ENCODE peak calls at places on chromosomes 6 and 20, in six cellular contexts. F is neuronal stem cell, D is H1, H is mesenchymal stem cell, V is IMR-90, B is H9. C is an unnamed sample.

GRCh38 chr6:132977413-132977812 is 163.0 kb downstream of the RPS12 start:
- DNase-seq in B (no peak), D (no peak), F (no peak), V (peak; percentile 60), H (no peak), C (no peak)

GRCh38 chr20:19889011-19889953 is 127.9 kb upstream of the NAA20 start:
- DNase-seq in B (no peak), D (no peak), V (peak; percentile 76), F (no peak), H (peak; percentile 79), C (no peak)

GRCh38 chr6:106087548-106088325 is 1.6 kb downstream of the PRDM1 start:
- DNase-seq in F (no peak), B (no peak), H (peak; percentile 86), V (peak; percentile 87), D (no peak), C (peak; percentile 52)

GRCh38 chr6:110430236-110430635 is 14.9 kb upstream of the DDO start:
- DNase-seq in F (no peak), V (no peak), H (no peak), B (peak; percentile 65), D (no peak), C (no peak)

GRCh38 chr20:58907481-58908137 is 55.1 kb downstream of the GNAS start:
- DNase-seq in H (peak; percentile 99), B (no peak), V (peak; percentile 99), F (no peak), D (no peak), C (no peak)

GRCh38 chr20:17881741-17882064 is 86.9 kb downstream of the SNX5 start:
- DNase-seq in H (no peak), V (no peak), F (no peak), D (no peak), B (no peak), C (no peak)

GRCh38 chr20:25540273-25540672 is 45.1 kb downstream of the NINL start:
- DNase-seq in D (no peak), F (peak; percentile 11), H (no peak), B (peak; percentile 66), V (no peak), C (peak; percentile 87)

GRCh38 chr6:133040025-133040838 is 200.9 kb upstream of the EYA4 start:
- DNase-seq in V (peak; percentile 34), F (no peak), H (peak; percentile 21), B (no peak), D (no peak), C (peak; percentile 46)

GRCh38 chr6:20664250-20664649 is 130.0 kb downstream of the CDKAL1 start:
- DNase-seq in B (no peak), H (no peak), V (no peak), D (no peak), F (no peak), C (no peak)

GRCh38 chr6:16769131-16769985 is 8.1 kb upstream of the ATXN1 start:
- DNase-seq in F (no peak), V (peak; percentile 61), D (no peak), H (peak; percentile 78), B (no peak), C (peak; percentile 67)

GRCh38 chr6:107656381-107656780 is 166.5 kb downstream of the SOBP start:
- DNase-seq in D (no peak), H (peak; percentile 18), V (peak; percentile 41), F (no peak), B (no peak), C (no peak)
- H3K4me2 ChIP-seq in D (no peak overlapping the region), H (no peak overlapping the region), V (peak overlapping the region; percentile 1), F (no peak overlapping the region), B (no peak overlapping the region), C (no peak overlapping the region)

GRCh38 chr6:10658910-10659696 is 35.3 kb downstream of the C6orf52 start:
- DNase-seq in B (peak; percentile 34), F (no peak), H (peak; percentile 3), D (peak; percentile 54), V (no peak), C (peak; percentile 10)
- H4K8ac ChIP-seq in B (no peak overlapping the region), F (no peak overlapping the region), H (peak overlapping the region; percentile 66), D (peak overlapping the region; percentile 2), V (no peak overlapping the region), C (no peak overlapping the region)

GRCh38 chr20:46028110-46028509 is 905 bp upstream of the SLC12A5 start:
- DNase-seq in F (no peak), D (no peak), V (no peak), B (no peak), H (no peak), C (no peak)
- H3K4ac ChIP-seq in F (no peak overlapping the region), D (no peak overlapping the region), V (no peak overlapping the region), B (no peak overlapping the region), H (no peak overlapping the region), C (no peak overlapping the region)

GRCh38 chr6:11480541-11480940 is 57.0 kb upstream of the TMEM170B start:
- DNase-seq in H (no peak), B (no peak), F (no peak), D (no peak), V (no peak), C (no peak)

GRCh38 chr6:11479296-11479695 is 58.3 kb upstream of the TMEM170B start:
- DNase-seq in B (no peak), V (no peak), H (no peak), D (no peak), F (no peak), C (no peak)

GRCh38 chr6:11484441-11484840 is 53.1 kb upstream of the TMEM170B start:
- DNase-seq in B (no peak), F (no peak), V (no peak), D (no peak), H (no peak), C (no peak)

GRCh38 chr6:11485261-11485660 is 52.3 kb upstream of the TMEM170B start:
- DNase-seq in B (no peak), F (no peak), H (no peak), D (no peak), V (no peak), C (no peak)

DNA sequence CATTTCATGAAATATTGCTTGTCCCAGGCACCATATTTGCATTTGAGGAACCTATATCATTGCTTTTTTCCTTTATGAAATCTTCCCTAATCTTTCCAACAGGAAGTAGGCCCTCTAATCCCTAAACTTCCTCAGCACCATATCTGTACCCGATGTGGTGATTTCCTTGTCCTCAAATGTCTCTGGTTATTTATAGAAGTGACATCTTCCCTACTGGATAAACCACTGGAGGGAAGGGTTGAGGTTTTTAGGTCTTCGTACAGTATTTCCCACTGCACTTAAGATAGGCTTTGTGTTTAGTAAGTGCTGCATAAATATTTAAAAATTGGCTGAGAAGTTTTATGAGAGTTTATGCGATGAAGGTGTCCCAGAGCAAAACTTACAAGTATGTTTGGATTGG is 54.9 kb upstream of the TMEM170B start:
- DNase-seq in H (peak; percentile 39), D (no peak), V (no peak), F (no peak), B (no peak), C (no peak)
- H3K4me2 ChIP-seq in H (no peak overlapping the region), D (no peak overlapping the region), V (no peak overlapping the region), F (no peak overlapping the region), B (no peak overlapping the region), C (no peak overlapping the region)

GRCh38 chr6:158853072-158853871 is 34.1 kb upstream of the EZR start:
- DNase-seq in V (peak; percentile 79), H (peak; percentile 90), B (peak; percentile 99), F (peak; percentile 67), D (peak; percentile 84), C (peak; percentile 99)
- H4K8ac ChIP-seq in V (peak overlapping the region; percentile 38), H (peak overlapping the region; percentile 33), B (peak overlapping the region; percentile 21), F (no peak overlapping the region), D (peak overlapping the region; percentile 93), C (no peak overlapping the region)

DNA sequence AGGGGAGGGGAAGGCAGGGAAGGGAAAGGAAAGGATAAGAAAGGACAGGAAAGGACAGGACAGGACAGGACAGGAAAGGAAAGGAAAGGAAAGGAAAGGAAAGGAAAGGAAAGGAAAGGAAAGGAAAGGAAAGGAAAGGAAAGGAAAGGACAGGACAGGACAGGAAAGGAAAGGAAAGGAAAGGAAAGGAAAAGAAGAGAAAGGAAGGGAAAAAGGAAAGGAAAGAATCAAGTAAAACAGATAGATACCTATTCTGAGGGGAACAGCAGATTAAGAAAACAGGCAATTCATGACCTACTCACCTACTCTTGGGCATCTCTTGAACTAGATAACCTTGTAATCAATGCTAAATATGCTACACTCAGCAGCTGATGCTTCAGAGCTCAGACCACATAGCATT is 265.4 kb downstream of the SYNE1 start:
- DNase-seq in D (no peak), B (no peak), V (no peak), F (no peak), H (no peak), C (no peak)
- H3K4ac ChIP-seq in D (no peak overlapping the region), B (no peak overlapping the region), V (no peak overlapping the region), F (no peak overlapping the region), H (no peak overlapping the region), C (no peak overlapping the region)

DNA sequence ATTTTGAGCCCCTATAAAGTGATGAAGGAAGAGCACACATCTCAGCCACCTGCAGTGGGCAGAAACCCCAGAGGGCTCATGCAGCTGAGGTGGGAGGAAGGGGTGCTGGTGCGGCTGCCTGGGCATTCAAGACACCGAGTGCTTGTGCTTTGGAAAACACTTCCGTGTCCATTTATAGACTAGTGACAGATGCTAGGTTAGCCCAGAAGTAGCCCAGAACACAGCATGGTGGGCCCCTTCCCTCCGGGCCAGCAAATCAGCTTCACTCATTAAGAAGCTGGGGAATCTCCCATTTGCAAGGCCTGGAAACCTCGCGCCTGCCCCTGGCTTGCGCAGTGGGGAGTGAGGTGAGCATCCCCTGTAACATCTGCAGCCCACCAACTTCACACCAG is 12.9 kb downstream of the BEND3 start:
- DNase-seq in D (no peak), F (no peak), V (no peak), B (no peak), H (no peak), C (no peak)
- H3K4me2 ChIP-seq in D (peak overlapping the region; percentile 30), F (no peak overlapping the region), V (no peak overlapping the region), B (no peak overlapping the region), H (no peak overlapping the region), C (no peak overlapping the region)

GRCh38 chr6:166418691-166419143 is 36.0 kb upstream of the MPC1 start:
- DNase-seq in B (no peak), H (no peak), D (no peak), V (no peak), F (no peak), C (no peak)
- H4K8ac ChIP-seq in B (no peak overlapping the region), H (no peak overlapping the region), D (no peak overlapping the region), V (no peak overlapping the region), F (no peak overlapping the region), C (no peak overlapping the region)

GRCh38 chr6:35014786-35015185 is 125.7 kb downstream of the ANKS1A start:
- DNase-seq in V (peak; percentile 78), D (no peak), B (no peak), F (no peak), H (peak; percentile 55), C (peak; percentile 78)

GRCh38 chr6:35016417-35017221 is 124.5 kb downstream of the TCP11 start:
- DNase-seq in F (no peak), V (peak; percentile 88), H (peak; percentile 75), B (no peak), D (no peak), C (no peak)

GRCh38 chr6:35017461-35018183 is 123.5 kb downstream of the TCP11 start:
- DNase-seq in H (no peak), V (no peak), D (no peak), F (no peak), B (no peak), C (no peak)

GRCh38 chr6:35015476-35015875 is 125.7 kb downstream of the TCP11 start:
- DNase-seq in B (no peak), V (no peak), H (no peak), F (no peak), D (peak; percentile 29), C (no peak)

DNA sequence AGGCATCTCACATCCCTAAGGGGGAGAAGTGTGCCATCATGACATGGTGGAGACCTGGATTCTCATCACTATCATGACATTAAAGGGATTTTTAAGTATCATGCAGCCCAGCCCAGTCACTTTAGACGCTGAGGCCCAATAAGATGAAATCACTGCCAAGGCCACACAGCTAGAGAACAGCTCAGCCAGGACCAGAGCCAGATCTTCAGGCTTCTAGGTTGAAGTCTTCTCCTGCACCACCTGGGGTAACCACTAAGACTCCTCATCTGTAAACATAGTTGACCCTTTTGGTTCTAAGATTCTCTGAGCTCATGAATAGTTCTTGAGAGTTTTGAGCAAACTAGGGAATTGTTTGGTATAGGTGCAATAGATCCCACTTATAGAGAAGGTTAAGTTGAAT is 125.1 kb downstream of the TCP11 start:
- DNase-seq in V (peak; percentile 56), D (no peak), F (no peak), H (peak; percentile 39), B (no peak), C (no peak)
- H3K4ac ChIP-seq in V (peak overlapping the region; percentile 37), D (no peak overlapping the region), F (no peak overlapping the region), H (no peak overlapping the region), B (no peak overlapping the region), C (no peak overlapping the region)